ENCODE peak calls at places on chromosomes 2 and 18, in eight cellular contexts. U is cerebellar cortex; X is smooth muscle cell of the brain vasculature; L is NCI-H774; S is progenitor cell of endocrine pancreas; H is B cell; N is stimulated activated CD4-positive, alpha-beta T cell treated with anti-CD3 and anti-CD28 coated beads, Interleukin-2, amount 100 ng/mL, for 48 hours; T is RKO. F is an unnamed sample.

GRCh38 chr18:44803019-44803650 is 122.4 kb downstream of the SETBP1 start:
- DNase-seq in U (no peak), X (peak), L (peak), S (no peak), H (no peak), N (no peak), T (no peak), F (peak)

GRCh38 chr2:226466124-226466523 is 333.5 kb downstream of the IRS1 start:
- DNase-seq in U (no peak), X (no peak), L (no peak), S (no peak), H (no peak), N (no peak), T (no peak), F (no peak)

GRCh38 chr2:105378276-105378840 is 20.5 kb downstream of the FHL2 start:
- DNase-seq in U (no peak), X (no peak), L (no peak), S (no peak), H (no peak), N (no peak), T (no peak), F (no peak)

GRCh38 chr2:164669291-164669690 is 48.0 kb upstream of the GRB14 start:
- DNase-seq in U (no peak), X (no peak), L (no peak), S (no peak), H (no peak), N (no peak), T (no peak), F (no peak)

GRCh38 chr2:81996332-81996731 is 1691.8 kb upstream of the LRRTM1 start:
- DNase-seq in U (no peak), X (no peak), L (no peak), S (no peak), H (no peak), N (no peak), T (no peak), F (no peak)

GRCh38 chr2:65604246-65604645 is 171.8 kb upstream of the SPRED2 start:
- DNase-seq in U (no peak), X (no peak), L (no peak), S (no peak), H (no peak), N (no peak), T (peak), F (no peak)

GRCh38 chr2:215010390-215010789 is 128.0 kb downstream of the ABCA12 start:
- DNase-seq in U (no peak), X (no peak), L (no peak), S (no peak), H (no peak), N (no peak), T (no peak), F (no peak)

GRCh38 chr2:153408708-153409107 is 69.9 kb downstream of the RPRM start:
- DNase-seq in U (no peak), X (no peak), L (no peak), S (no peak), H (no peak), N (no peak), T (no peak), F (no peak)

GRCh38 chr18:76491801-76492668 is 3.0 kb downstream of the ZNF516 start:
- DNase-seq in U (peak), X (no peak), L (peak), S (no peak), H (no peak), N (peak), T (peak), F (no peak)